ENCODE peak calls at places on chromosomes 13 and 19, in six cellular contexts. A is K562, F is A549, C is GM12878, Z is endothelial cell of umbilical vein, N is HepG2. G is an unnamed sample.

GRCh38 chr13:21371011-21371410 is 88.1 kb downstream of the ZDHHC20 start:
- DNase-seq in A (no peak), F (no peak), C (no peak), Z (no peak), N (no peak), G (no peak)

GRCh38 chr19:13681509-13681908 is 82.8 kb upstream of the MRI1 start:
- DNase-seq in A (no peak), F (no peak), C (no peak), Z (no peak), N (no peak), G (no peak)

GRCh38 chr19:343941-344624 is 513 bp downstream of the MIER2 start:
- DNase-seq in A (peak), F (peak), C (no peak), Z (peak), N (no peak), G (no peak)

GRCh38 chr19:28429356-28429755 is 783.6 kb downstream of the UQCRFS1 start:
- DNase-seq in A (no peak), F (no peak), C (no peak), Z (no peak), N (no peak), G (no peak)

GRCh38 chr19:12841094-12841493 is 2.8 kb downstream of the MAST1 start:
- DNase-seq in A (peak), F (no peak), C (no peak), Z (no peak), N (no peak), G (no peak)

GRCh38 chr19:18735752-18736151 is 52.3 kb downstream of the CRTC1 start:
- DNase-seq in A (no peak), F (no peak), C (no peak), Z (no peak), N (no peak), G (no peak)

GRCh38 chr13:92054389-92054788 is 656.0 kb downstream of the GPC5 start:
- DNase-seq in A (no peak), F (no peak), C (no peak), Z (no peak), N (peak), G (no peak)

GRCh38 chr13:27349458-27349857 is 75.0 kb upstream of the GTF3A start:
- DNase-seq in A (no peak), F (no peak), C (no peak), Z (no peak), N (no peak), G (no peak)

GRCh38 chr13:110825516-110825915 is 89.4 kb downstream of the ANKRD10 start:
- DNase-seq in A (no peak), F (no peak), C (no peak), Z (no peak), N (no peak), G (no peak)

GRCh38 chr13:40189885-40190655 is 476.4 kb downstream of the FOXO1 start:
- DNase-seq in A (no peak), F (no peak), C (no peak), Z (peak), N (no peak), G (no peak)

GRCh38 chr19:9883764-9884163 is 48.6 kb downstream of the PIN1 start:
- DNase-seq in A (no peak), F (no peak), C (no peak), Z (no peak), N (no peak), G (no peak)

GRCh38 chr13:88908896-88909535 is 1237.8 kb downstream of the SLITRK5 start:
- DNase-seq in A (no peak), F (no peak), C (no peak), Z (no peak), N (no peak), G (no peak)
- TF ChIP-seq MAX in A (no peak), F (no peak), C (no peak), Z (no peak), N (no peak), G (peak)

GRCh38 chr13:74438911-74439310 is 304.7 kb upstream of the KLF12 start:
- DNase-seq in A (no peak), F (no peak), C (no peak), Z (no peak), N (no peak), G (no peak)
- TF ChIP-seq MYC in A (no peak), F (no peak), C (no peak), Z (no peak), N (no peak), G (no peak)

DNA sequence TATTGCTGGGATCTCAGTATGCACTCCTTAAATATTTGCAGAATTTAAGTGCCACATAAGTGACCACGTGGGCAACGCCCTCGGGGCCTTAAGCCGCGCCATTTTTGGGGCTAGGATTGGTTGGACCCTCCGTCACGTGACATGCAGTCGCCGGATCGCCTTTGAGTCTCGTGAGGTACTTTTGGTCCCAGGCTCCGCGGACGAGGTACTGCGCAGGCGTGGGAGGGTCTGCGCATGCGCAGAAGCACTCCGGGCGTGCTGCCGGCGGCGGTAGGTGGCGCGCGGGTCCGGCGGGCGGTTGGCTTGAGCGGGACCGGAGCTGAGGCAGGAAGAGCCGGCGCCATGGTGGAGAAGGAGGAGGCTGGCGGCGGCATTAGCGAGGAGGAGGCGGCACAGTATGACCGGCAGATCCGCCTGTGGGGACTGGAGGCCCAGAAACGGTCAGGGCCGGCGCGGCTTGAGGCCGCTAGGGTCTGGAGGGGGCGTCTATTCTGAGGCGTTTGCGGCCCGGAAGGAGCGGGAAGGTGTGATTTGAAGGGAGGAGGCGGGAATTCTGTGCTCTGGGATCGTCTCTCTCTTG is at the start of gene SAE1:
- DNase-seq in A (peak), F (peak), C (peak), Z (peak), N (peak), G (peak)
- TF ChIP-seq MAX in A (peak), F (peak), C (peak), Z (peak), N (peak), G (peak)

DNA sequence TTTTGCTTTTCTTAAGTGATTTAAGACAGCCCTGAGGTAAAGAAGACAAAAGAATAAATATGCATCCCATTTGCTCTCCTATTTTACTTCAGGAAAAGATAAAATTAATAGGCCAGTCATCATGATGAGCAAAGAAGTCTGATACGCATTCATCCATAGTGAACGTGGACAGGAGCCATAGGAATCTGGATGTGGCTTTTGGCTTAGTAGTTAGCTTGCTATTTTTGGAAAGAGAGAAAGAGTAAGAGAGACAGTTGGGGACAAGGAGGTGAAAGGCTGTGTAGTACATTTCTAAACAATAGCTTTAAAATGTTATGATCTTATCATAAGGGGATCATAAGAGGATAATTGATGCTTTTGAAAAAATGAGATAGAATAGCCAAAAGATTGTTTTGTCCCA is 545.2 kb downstream of the IRS2 start:
- DNase-seq in A (no peak), F (no peak), C (no peak), Z (no peak), N (no peak), G (no peak)
- TF ChIP-seq MYC in A (no peak), F (no peak), C (no peak), Z (no peak), N (no peak), G (no peak)

GRCh38 chr19:2474232-2475017 is 1.5 kb upstream of the GADD45B start:
- DNase-seq in A (peak), F (peak), C (no peak), Z (peak), N (peak), G (peak)
- TF ChIP-seq MAX in A (no peak), F (peak), C (peak), Z (no peak), N (peak), G (no peak)